ENCODE peak calls at places on chromosomes 12 and 14, in six cellular contexts. A, S, O, K, Y and R are unnamed samples.

GRCh38 chr12:92529944-92530343 is 172.8 kb upstream of the PLEKHG7 start:
- DNase-seq in A (no peak), S (no peak), O (no peak), K (no peak), Y (no peak), R (no peak)

GRCh38 chr14:33068626-33069025 is 129.9 kb downstream of the NPAS3 start:
- DNase-seq in A (peak), S (no peak), O (no peak), K (no peak), Y (no peak), R (no peak)

GRCh38 chr14:50351016-50351415 is 38.9 kb downstream of the DMAC2L start:
- DNase-seq in A (peak), S (no peak), O (no peak), K (no peak), Y (no peak), R (no peak)

GRCh38 chr12:51675062-51675803 is 84.2 kb downstream of the SCN8A start:
- DNase-seq in A (no peak), S (no peak), O (no peak), K (no peak), Y (no peak), R (no peak)

GRCh38 chr12:93805736-93806141 is 128.6 kb downstream of the CRADD start:
- DNase-seq in A (peak), S (no peak), O (no peak), K (no peak), Y (no peak), R (no peak)

GRCh38 chr12:24742378-24742777 is 206.5 kb downstream of the BCAT1 start:
- DNase-seq in A (no peak), S (peak), O (no peak), K (no peak), Y (no peak), R (no peak)

GRCh38 chr14:32524609-32525391 is 195.7 kb downstream of the AKAP6 start:
- DNase-seq in A (peak), S (no peak), O (no peak), K (no peak), Y (peak), R (no peak)

GRCh38 chr12:30106204-30106603 is 322.5 kb upstream of the TMTC1 start:
- DNase-seq in A (no peak), S (no peak), O (peak), K (no peak), Y (no peak), R (no peak)

GRCh38 chr14:21307641-21308040 is 27.8 kb downstream of the RPGRIP1 start:
- DNase-seq in A (no peak), S (no peak), O (no peak), K (no peak), Y (no peak), R (no peak)

GRCh38 chr12:125639826-125640225 is 574.6 kb downstream of the AACS start:
- DNase-seq in A (no peak), S (no peak), O (no peak), K (no peak), Y (no peak), R (no peak)

GRCh38 chr14:106538193-106538592 is 1011.8 kb downstream of the TMEM121 start:
- DNase-seq in A (no peak), S (no peak), O (no peak), K (no peak), Y (no peak), R (no peak)

GRCh38 chr14:57573193-57573592 is 79.5 kb upstream of the CCDC198 start:
- DNase-seq in A (no peak), S (no peak), O (no peak), K (no peak), Y (no peak), R (no peak)

GRCh38 chr14:102020058-102020971 is 55.9 kb downstream of the DYNC1H1 start:
- DNase-seq in A (peak), S (no peak), O (peak), K (no peak), Y (peak), R (no peak)

GRCh38 chr12:118418385-118419057 is 42.2 kb downstream of the SUDS3 start:
- DNase-seq in A (peak), S (no peak), O (no peak), K (no peak), Y (no peak), R (no peak)

GRCh38 chr12:28507055-28507454 is 316.8 kb downstream of the CCDC91 start:
- DNase-seq in A (peak), S (no peak), O (no peak), K (no peak), Y (peak), R (no peak)

GRCh38 chr14:97266653-97267052 is 469.5 kb downstream of the VRK1 start:
- DNase-seq in A (peak), S (no peak), O (no peak), K (no peak), Y (no peak), R (no peak)

GRCh38 chr12:18400186-18400585 is 138.9 kb downstream of the PIK3C2G start:
- DNase-seq in A (peak), S (no peak), O (no peak), K (no peak), Y (peak), R (no peak)

GRCh38 chr14:69619007-69619406 is 7.6 kb downstream of the SUSD6 start:
- DNase-seq in A (peak), S (no peak), O (no peak), K (no peak), Y (no peak), R (no peak)

GRCh38 chr12:128752386-128752785 is 71.4 kb downstream of the SLC15A4 start:
- DNase-seq in A (no peak), S (no peak), O (no peak), K (no peak), Y (no peak), R (no peak)

GRCh38 chr14:69741055-69741454 is 25.9 kb upstream of the SRSF5 start:
- DNase-seq in A (no peak), S (no peak), O (no peak), K (no peak), Y (no peak), R (no peak)

GRCh38 chr14:88834883-88835431 is 10.5 kb downstream of the TTC8 start:
- DNase-seq in A (peak), S (no peak), O (no peak), K (no peak), Y (peak), R (no peak)

GRCh38 chr14:61196792-61197191 is 84.3 kb downstream of the TMEM30B start:
- DNase-seq in A (no peak), S (no peak), O (no peak), K (no peak), Y (no peak), R (no peak)

GRCh38 chr12:12999959-13000615 is at the start of gene HEBP1:
- DNase-seq in A (peak), S (peak), O (peak), K (peak), Y (peak), R (peak)

GRCh38 chr12:25377475-25378179 is 126.9 kb upstream of the KRAS start:
- DNase-seq in A (peak), S (no peak), O (no peak), K (no peak), Y (peak), R (no peak)

GRCh38 chr14:43786066-43786762 is 720.9 kb downstream of the FSCB start:
- DNase-seq in A (no peak), S (peak), O (no peak), K (no peak), Y (no peak), R (no peak)

GRCh38 chr12:70733385-70733784 is 96.2 kb upstream of the PTPRB start:
- DNase-seq in A (peak), S (no peak), O (peak), K (no peak), Y (peak), R (peak)

GRCh38 chr14:30822080-30822571 is 52.2 kb upstream of the COCH start:
- DNase-seq in A (no peak), S (no peak), O (no peak), K (no peak), Y (no peak), R (no peak)

GRCh38 chr14:72610831-72611200 is 283.1 kb downstream of the DPF3 start:
- DNase-seq in A (no peak), S (no peak), O (no peak), K (no peak), Y (no peak), R (no peak)

DNA sequence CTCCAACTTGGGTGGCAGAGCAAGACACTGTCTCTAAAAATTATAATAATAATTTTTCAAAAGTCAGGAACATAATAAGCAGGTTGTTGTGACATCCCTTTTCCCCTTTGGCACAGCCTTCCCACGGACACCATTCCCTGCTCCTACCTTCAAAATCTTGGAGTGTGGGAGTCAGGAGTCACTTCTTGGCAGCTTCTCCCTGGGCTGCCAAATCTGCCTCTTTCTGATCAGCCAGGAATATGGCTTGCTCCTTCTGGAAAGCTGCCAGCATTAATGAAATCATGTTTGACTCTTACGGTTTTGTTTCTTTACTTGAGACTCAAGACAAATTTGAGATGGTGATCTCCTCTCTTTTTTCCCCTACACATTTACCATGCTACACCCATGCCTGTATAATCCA is 391.4 kb upstream of the SYT1 start:
- DNase-seq in A (peak), S (no peak), O (no peak), K (no peak), Y (peak), R (no peak)
- H3K4me3 ChIP-seq in A (no peak), S (no peak), O (no peak), K (no peak), Y (no peak), R (no peak)

DNA sequence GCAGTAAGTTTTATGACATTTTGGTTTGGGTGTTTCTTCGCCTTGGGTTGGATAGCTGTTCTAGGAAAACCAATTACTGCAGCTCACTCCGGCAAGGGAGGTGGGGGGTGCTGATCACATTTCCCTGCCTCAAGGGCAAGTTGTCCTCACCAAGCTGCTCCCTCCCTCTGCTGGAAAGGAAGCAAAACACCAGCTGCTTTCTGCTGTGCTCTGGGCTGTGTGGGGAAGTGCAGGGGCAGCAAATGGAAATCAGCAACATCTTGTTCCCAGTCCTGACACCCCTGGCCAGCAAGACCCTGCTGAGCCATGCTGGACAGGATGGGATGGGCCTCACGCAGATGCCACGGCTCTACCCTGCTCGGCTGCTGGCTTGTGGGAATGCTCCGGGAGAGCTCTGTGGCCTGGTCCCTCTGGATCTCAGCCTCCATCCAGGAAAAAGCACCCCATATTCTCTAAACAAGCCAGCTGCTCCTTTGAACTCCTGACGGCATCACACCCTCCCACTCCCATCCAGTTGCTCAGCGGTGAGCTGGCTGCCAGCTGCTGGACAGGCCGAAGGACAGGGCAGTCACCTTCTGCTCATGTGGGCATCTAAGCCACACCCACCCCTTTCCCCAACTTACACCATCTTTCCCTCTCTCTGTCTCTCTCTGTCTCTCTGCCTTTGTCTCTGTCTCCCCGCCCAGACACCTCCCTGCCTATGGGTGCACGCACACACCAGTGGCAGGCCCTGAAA is 52.4 kb upstream of the EIF5 start:
- DNase-seq in A (peak), S (no peak), O (peak), K (no peak), Y (peak), R (no peak)
- TF ChIP-seq CTCF in A (peak), S (peak), O (peak), K (no peak), Y (peak), R (peak)

DNA sequence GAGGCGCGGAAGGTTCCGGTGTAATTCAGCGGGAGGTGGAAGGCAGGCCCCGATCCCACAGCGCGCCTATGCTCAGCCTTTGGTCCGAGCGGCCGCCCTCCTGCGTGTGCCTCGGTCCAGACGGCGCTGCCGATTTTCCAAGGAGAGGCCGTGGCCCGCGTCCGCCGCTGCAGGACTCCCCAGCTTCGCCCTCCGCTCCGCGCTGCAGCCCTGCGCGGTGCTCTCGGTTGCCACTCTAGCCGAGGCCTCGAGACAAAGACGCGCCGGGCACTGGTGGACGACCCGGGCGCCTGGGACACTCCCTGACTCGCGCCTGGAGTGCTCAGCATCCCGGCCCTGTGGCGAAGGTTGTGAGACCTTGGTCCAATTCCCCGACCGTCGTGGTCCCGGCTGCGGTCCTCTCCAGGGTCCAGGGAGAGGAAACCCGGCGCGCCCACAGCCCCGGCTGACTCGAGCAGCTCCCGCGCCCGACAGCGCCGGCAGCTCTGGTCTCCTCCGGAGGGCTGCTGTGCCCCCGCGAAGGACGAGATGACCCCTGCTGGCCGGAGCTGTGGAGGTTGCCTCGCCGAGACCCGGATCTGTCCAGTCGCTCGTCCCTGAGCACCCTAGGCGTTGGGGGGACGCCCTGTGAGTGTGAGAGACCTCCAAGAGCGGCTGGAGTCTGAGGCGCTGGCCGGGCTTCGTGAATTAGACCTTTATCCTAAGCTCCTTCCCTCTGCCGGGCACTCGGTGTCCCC is 6.5 kb downstream of the HOXC12 start:
- DNase-seq in A (no peak), S (no peak), O (no peak), K (no peak), Y (no peak), R (no peak)
- H3K4me3 ChIP-seq in A (no peak), S (no peak), O (no peak), K (no peak), Y (no peak), R (no peak)

DNA sequence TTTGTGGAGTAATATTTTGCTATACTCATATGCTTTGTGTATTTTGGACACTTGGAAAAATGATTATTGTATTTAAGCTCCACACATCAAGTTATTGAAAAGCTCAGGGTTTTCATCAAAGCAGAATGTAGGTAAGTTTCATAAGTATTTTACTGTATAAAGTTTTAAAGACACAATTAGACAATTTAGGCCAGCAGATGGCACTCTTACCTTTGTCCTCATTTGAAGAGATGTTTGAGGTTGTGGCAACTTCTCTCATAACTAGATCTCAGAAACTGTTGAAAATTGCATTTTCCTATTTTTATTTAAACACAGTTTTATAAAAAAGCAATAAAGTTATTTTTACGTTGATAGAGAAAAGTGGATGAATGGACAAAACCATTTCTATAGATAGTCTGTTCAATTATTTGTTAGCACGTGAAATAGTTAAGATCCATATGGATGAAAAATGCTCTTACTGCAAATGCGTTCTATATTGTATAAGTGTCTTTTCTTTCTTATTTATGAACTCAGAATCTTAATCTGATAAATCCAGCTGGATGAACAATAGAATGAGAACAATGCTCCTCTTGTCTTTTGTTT is 300.0 kb downstream of the AEBP2 start:
- DNase-seq in A (peak), S (no peak), O (peak), K (no peak), Y (peak), R (peak)
- TF ChIP-seq CTCF in A (peak), S (peak), O (peak), K (peak), Y (peak), R (peak)

GRCh38 chr12:95993907-95994306 is 2.2 kb downstream of the HAL start:
- DNase-seq in A (no peak), S (no peak), O (no peak), K (no peak), Y (no peak), R (no peak)
- H3K4me3 ChIP-seq in A (no peak), S (no peak), O (no peak), K (no peak), Y (no peak), R (no peak)

DNA sequence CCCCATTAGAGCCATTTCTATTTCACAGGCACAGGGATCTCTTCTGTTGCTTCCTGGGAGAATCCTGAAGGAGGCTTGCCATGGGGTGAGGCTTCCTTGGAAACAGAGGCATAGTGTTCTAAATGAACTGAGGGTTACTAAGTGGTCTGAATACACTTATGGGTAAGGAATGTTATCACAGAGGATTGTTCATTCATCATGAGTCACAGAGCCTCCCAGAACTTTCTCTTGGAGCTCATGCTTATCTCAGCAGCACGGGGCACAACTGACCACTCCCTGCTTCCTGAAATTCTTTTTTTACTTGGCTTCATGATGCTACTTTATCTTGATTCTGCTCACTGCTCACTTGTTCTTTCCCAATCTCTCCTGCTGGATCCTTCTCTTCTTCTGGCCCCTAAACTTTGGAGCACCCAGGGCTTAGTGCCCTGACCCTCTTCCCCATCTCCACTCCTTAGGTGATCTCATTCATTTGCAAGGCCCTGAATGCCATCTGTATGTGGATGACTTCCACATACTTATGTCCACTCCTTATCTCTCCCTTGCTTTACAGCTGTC is 57.9 kb downstream of the ANO6 start:
- DNase-seq in A (peak), S (no peak), O (no peak), K (peak), Y (peak), R (no peak)
- TF ChIP-seq CTCF in A (no peak), S (no peak), O (no peak), K (no peak), Y (no peak), R (no peak)

GRCh38 chr12:57479043-57479375 is 657 bp downstream of the ARHGAP9 start:
- DNase-seq in A (no peak), S (no peak), O (no peak), K (no peak), Y (no peak), R (no peak)

GRCh38 chr12:57476162-57476992 is 3.3 kb downstream of the ARHGAP9 start:
- DNase-seq in A (no peak), S (no peak), O (no peak), K (no peak), Y (no peak), R (no peak)

GRCh38 chr12:57476993-57477709 is 2.5 kb downstream of the ARHGAP9 start:
- DNase-seq in A (no peak), S (no peak), O (no peak), K (no peak), Y (no peak), R (no peak)

GRCh38 chr12:57479376-57480115 is at the start of gene ARHGAP9:
- DNase-seq in A (no peak), S (no peak), O (no peak), K (no peak), Y (no peak), R (no peak)

GRCh38 chr12:57477710-57478681 is 1.7 kb downstream of the ARHGAP9 start:
- DNase-seq in A (no peak), S (no peak), O (no peak), K (no peak), Y (no peak), R (no peak)
- H3K4me3 ChIP-seq in A (no peak), S (peak), O (no peak), K (peak), Y (no peak), R (peak)

DNA sequence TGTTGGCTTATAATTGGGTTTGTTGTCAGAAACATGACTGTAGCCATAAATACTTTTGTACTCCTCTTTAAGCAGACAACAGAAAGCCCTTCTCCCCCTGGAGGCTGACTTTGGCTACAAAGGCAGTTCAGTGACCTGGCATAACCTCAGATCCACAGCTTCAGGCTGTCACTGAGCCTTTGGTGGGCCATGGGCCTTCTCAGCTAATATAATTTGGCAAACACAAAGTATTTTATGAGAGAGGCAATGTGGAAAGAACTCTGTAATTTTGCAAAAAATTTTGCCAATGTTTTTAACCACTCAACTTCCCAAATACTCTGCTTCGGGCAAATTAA is 15.5 kb upstream of the MGP start:
- DNase-seq in A (no peak), S (peak), O (no peak), K (no peak), Y (no peak), R (no peak)
- TF ChIP-seq CTCF in A (no peak), S (peak), O (no peak), K (no peak), Y (no peak), R (peak)